ENCODE peak calls at places on chromosome 3, in eight cellular contexts. C is activated T-helper 1 cell treated with Interleukin-2 at 50 U/mL for 16 hours, F is AG09309, Y is vagina, X is lower lobe of right lung, G is NCI-H774, O is LoVo, B is hepatocyte. W is an unnamed sample.

GRCh38 chr3:120438971-120439370 is 11.8 kb downstream of the FSTL1 start:
- DNase-seq in C (no peak), F (no peak), Y (no peak), X (peak; percentile 53), G (no peak), O (no peak), B (peak; percentile 79), W (no peak)

GRCh38 chr3:181955566-181955965 is 243.8 kb downstream of the SOX2 start:
- DNase-seq in C (no peak), F (no peak), Y (no peak), X (no peak), G (no peak), O (no peak), B (no peak), W (no peak)

GRCh38 chr3:56355570-56356185 is 112.6 kb downstream of the ERC2 start:
- DNase-seq in C (no peak), F (no peak), Y (no peak), X (no peak), G (no peak), O (no peak), B (no peak), W (no peak)

GRCh38 chr3:52317601-52318000 is 1.5 kb downstream of the DNAH1 start:
- DNase-seq in C (peak; percentile 57), F (no peak), Y (no peak), X (peak; percentile 84), G (peak; percentile 40), O (no peak), B (peak; percentile 84), W (no peak)

GRCh38 chr3:51676102-51676640 is 5.1 kb downstream of the TEX264 start:
- DNase-seq in C (no peak), F (no peak), Y (no peak), X (no peak), G (no peak), O (no peak), B (no peak), W (no peak)

GRCh38 chr3:4751057-4752051 is 227.9 kb upstream of the BHLHE40 start:
- DNase-seq in C (no peak), F (peak; percentile 87), Y (no peak), X (no peak), G (no peak), O (peak; percentile 27), B (peak; percentile 74), W (peak; percentile 45)

GRCh38 chr3:192896208-192896607 is 21.4 kb downstream of the MB21D2 start:
- DNase-seq in C (no peak), F (no peak), Y (no peak), X (no peak), G (no peak), O (no peak), B (no peak), W (no peak)

GRCh38 chr3:46209751-46210470 is 1.8 kb upstream of the CCR1 start:
- DNase-seq in C (no peak), F (no peak), Y (no peak), X (no peak), G (no peak), O (no peak), B (no peak), W (no peak)

GRCh38 chr3:184665101-184665500 is 46.8 kb downstream of the MAGEF1 start:
- DNase-seq in C (no peak), F (no peak), Y (no peak), X (no peak), G (no peak), O (no peak), B (no peak), W (no peak)

GRCh38 chr3:32835943-32836342 is 18.1 kb downstream of the TRIM71 start:
- DNase-seq in C (no peak), F (no peak), Y (no peak), X (no peak), G (no peak), O (no peak), B (no peak), W (no peak)

GRCh38 chr3:89947357-89947954 is 840.0 kb downstream of the EPHA3 start:
- DNase-seq in C (no peak), F (no peak), Y (no peak), X (no peak), G (no peak), O (no peak), B (no peak), W (no peak)

W was measured in stromal cell of bone marrow.